ENCODE peak calls at places on chromosomes 12 and 14, in seven cellular contexts. F is prostate gland, L is spleen, O is Calu3, M is K562, E is B cell, Z is kidney epithelial cell. V is an unnamed sample.

GRCh38 chr12:92505373-92506340 is 197.1 kb upstream of the PLEKHG7 start:
- DNase-seq in F (no peak), L (peak), O (peak), M (no peak), E (no peak), Z (no peak), V (peak)

GRCh38 chr12:124696689-124697476 is 129.5 kb upstream of the NCOR2 start:
- DNase-seq in F (no peak), L (no peak), O (peak), M (no peak), E (no peak), Z (no peak), V (no peak)

GRCh38 chr12:32069071-32069470 is 37.6 kb upstream of the BICD1 start:
- DNase-seq in F (no peak), L (no peak), O (no peak), M (no peak), E (no peak), Z (peak), V (no peak)

GRCh38 chr14:68986225-68986624 is 7.1 kb upstream of the ACTN1 start:
- DNase-seq in F (no peak), L (no peak), O (no peak), M (no peak), E (no peak), Z (no peak), V (no peak)

GRCh38 chr14:32559595-32559994 is 230.5 kb downstream of the AKAP6 start:
- DNase-seq in F (no peak), L (no peak), O (no peak), M (no peak), E (no peak), Z (no peak), V (no peak)

GRCh38 chr12:13362260-13362841 is 165.8 kb downstream of the EMP1 start:
- DNase-seq in F (peak), L (peak), O (peak), M (peak), E (peak), Z (peak), V (peak)

GRCh38 chr14:35404496-35405303 is at the start of gene NFKBIA:
- DNase-seq in F (peak), L (peak), O (peak), M (peak), E (peak), Z (peak), V (peak)

GRCh38 chr12:129075451-129076208 is 222.4 kb downstream of the GLT1D1 start:
- DNase-seq in F (no peak), L (no peak), O (no peak), M (no peak), E (no peak), Z (no peak), V (no peak)

GRCh38 chr12:7935773-7936581 is at the start of gene SLC2A3:
- DNase-seq in F (no peak), L (no peak), O (no peak), M (peak), E (peak), Z (peak), V (peak)

GRCh38 chr12:42696424-42697149 is 107.0 kb upstream of the PRICKLE1 start:
- DNase-seq in F (no peak), L (no peak), O (no peak), M (no peak), E (no peak), Z (no peak), V (no peak)

GRCh38 chr14:57930241-57930975 is 64.5 kb upstream of the SLC35F4 start:
- DNase-seq in F (no peak), L (no peak), O (no peak), M (no peak), E (no peak), Z (peak), V (no peak)

DNA sequence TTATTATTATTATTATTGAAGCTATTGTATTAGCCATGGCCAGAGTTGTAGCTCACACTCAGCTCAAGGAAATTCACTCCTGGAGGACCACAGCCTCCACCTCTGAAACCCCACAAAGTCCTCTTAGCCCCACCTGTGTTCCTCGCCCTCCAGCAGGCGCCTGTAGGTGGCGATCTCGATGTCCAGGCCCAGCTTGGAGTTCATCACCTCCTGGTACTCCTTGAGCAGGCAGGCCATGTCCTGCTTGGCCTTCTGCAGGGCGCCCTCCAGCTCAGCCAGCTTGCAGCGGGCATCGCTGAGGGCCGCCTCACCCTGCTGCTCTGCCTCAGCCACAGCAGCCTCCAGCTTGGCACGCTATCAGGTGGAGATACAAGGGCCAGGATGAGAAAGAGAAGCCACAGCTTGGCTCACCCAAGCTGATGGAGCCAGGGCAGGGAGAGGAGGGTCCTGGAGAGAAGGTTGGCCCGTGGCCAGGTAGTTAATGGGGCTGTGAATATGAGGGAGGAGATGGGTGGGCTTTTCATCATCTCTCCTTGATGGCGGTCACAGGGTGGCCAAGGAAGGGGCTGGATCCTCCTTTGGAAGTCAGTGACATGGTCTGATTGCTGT is 5.1 kb downstream of the KRT85 start:
- DNase-seq in F (no peak), L (peak), O (no peak), M (peak), E (no peak), Z (no peak), V (no peak)
- TF ChIP-seq CTCF in F (no peak), L (no peak), O (no peak), M (peak), E (no peak), Z (peak), V (no peak)

GRCh38 chr12:61490732-61491498 is 769.3 kb upstream of the USP15 start:
- DNase-seq in F (no peak), L (no peak), O (no peak), M (no peak), E (no peak), Z (no peak), V (no peak)

DNA sequence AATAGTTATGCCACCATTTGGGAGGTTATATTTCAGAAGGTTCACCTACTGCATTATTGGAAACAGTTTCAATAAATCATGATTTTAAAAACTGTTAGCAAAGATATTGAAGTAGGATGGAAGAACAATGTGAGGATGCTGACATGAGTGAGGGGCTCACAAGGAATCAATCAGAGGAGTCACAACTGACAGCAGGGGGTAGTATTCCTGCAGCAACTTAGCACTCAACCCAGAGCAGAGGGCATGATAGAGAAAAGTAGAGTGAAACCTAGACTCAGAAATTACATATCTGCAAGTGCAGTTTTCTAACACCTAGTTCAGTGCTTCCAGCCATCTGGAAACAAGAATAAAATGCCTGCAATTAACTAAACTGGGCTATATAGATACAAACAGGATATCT is 772.5 kb upstream of the USP15 start:
- DNase-seq in F (no peak), L (no peak), O (no peak), M (no peak), E (no peak), Z (no peak), V (no peak)
- TF ChIP-seq CTCF in F (no peak), L (no peak), O (no peak), M (no peak), E (no peak), Z (no peak), V (no peak)

GRCh38 chr12:87866602-87867292 is 162.5 kb downstream of the C12orf50 start:
- DNase-seq in F (no peak), L (no peak), O (peak), M (no peak), E (no peak), Z (no peak), V (peak)
- TF ChIP-seq CTCF in F (no peak), L (no peak), O (peak), M (no peak), E (no peak), Z (peak), V (peak)

DNA sequence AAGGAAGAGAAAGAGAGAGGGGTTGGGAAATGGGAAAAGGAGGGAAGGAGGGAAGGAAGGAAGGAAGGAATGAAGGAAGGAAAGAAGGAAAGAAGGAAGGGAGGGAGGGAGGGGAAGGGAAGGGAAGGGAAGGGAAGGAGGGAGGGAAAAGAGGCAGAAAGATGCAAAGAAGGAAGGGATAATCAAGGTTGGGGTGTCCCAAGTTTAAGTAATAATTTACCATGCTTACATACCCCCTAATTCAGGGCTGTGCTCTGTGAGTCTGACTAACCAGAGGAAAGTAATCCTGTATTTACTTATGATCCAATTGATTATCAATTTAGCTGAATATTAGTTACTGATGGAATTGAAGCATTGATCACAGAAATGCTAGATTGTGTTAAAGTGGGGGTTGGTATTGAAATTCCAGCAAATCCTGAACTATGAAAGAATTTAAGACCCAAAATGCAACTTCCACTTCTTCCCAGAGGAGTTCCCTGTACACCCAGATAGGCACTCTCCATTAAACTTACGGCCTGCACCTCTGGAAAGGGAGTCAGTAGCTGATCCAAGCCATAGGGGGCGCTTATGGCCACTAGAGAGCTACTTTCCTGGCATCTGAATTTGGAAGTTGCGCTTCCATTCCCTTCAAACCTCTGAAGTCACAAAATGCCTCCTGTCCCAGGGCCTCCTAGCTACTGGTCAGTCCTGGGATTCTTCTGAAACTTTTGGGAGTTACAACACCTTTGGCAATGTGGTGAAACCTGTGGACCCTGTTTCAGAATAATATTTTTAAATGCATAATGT is 162.7 kb upstream of the PWP1 start:
- DNase-seq in F (no peak), L (no peak), O (no peak), M (peak), E (no peak), Z (no peak), V (no peak)
- TF ChIP-seq CTCF in F (no peak), L (no peak), O (no peak), M (peak), E (no peak), Z (peak), V (no peak)

GRCh38 chr12:27869567-27869966 is 89.5 kb upstream of the MANSC4 start:
- DNase-seq in F (no peak), L (no peak), O (no peak), M (no peak), E (no peak), Z (no peak), V (no peak)
- TF ChIP-seq CTCF in F (no peak), L (no peak), O (no peak), M (no peak), E (no peak), Z (no peak), V (no peak)

GRCh38 chr14:104151546-104152245 is 13.3 kb downstream of the KIF26A start:
- DNase-seq in F (no peak), L (no peak), O (no peak), M (no peak), E (no peak), Z (no peak), V (no peak)
- TF ChIP-seq CTCF in F (no peak), L (no peak), O (no peak), M (no peak), E (no peak), Z (no peak), V (no peak)

GRCh38 chr14:63991833-63992232 is 139.0 kb downstream of the SYNE2 start:
- DNase-seq in F (no peak), L (no peak), O (no peak), M (no peak), E (no peak), Z (no peak), V (peak)

GRCh38 chr14:63992858-63993257 is 140.1 kb downstream of the SYNE2 start:
- DNase-seq in F (peak), L (no peak), O (no peak), M (no peak), E (no peak), Z (no peak), V (no peak)

GRCh38 chr14:63996016-63996415 is 143.2 kb downstream of the SYNE2 start:
- DNase-seq in F (no peak), L (no peak), O (no peak), M (no peak), E (no peak), Z (no peak), V (no peak)

GRCh38 chr14:63995285-63995684 is 142.5 kb downstream of the SYNE2 start:
- DNase-seq in F (no peak), L (no peak), O (no peak), M (no peak), E (no peak), Z (no peak), V (no peak)

DNA sequence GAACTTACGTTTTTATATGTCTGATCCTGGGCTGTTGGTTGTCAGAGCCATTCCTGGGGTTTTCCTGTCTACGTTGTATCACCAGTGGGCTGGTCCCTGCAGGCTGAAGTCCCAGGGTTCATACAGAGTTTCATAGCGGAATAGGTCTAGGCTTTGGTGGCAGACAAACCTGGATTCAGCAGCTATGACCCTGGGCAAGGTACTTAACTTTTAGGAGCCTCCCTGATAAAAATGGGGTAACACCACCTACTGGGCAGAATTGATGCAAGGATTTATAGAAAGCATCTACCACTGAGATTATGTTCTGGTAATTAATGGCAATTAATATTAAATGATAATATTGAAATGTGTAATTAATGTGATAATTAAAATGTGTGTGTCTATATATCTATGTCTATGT is 141.2 kb downstream of the SYNE2 start:
- DNase-seq in F (no peak), L (no peak), O (no peak), M (no peak), E (no peak), Z (no peak), V (no peak)
- TF ChIP-seq CTCF in F (no peak), L (no peak), O (no peak), M (no peak), E (no peak), Z (peak), V (no peak)

GRCh38 chr14:86035882-86036281 is 505.9 kb downstream of the FLRT2 start:
- DNase-seq in F (no peak), L (no peak), O (no peak), M (peak), E (no peak), Z (no peak), V (peak)
- TF ChIP-seq CTCF in F (no peak), L (peak), O (no peak), M (no peak), E (no peak), Z (peak), V (peak)

GRCh38 chr12:96988919-96989318 is 81.9 kb downstream of the NEDD1 start:
- DNase-seq in F (no peak), L (no peak), O (no peak), M (peak), E (no peak), Z (no peak), V (no peak)

GRCh38 chr12:96982671-96983070 is 75.6 kb downstream of the NEDD1 start:
- DNase-seq in F (no peak), L (no peak), O (no peak), M (no peak), E (no peak), Z (no peak), V (no peak)

GRCh38 chr12:96986883-96987523 is 79.9 kb downstream of the NEDD1 start:
- DNase-seq in F (no peak), L (no peak), O (peak), M (peak), E (no peak), Z (no peak), V (peak)

GRCh38 chr12:96989916-96990315 is 82.9 kb downstream of the NEDD1 start:
- DNase-seq in F (no peak), L (no peak), O (peak), M (peak), E (no peak), Z (no peak), V (no peak)

DNA sequence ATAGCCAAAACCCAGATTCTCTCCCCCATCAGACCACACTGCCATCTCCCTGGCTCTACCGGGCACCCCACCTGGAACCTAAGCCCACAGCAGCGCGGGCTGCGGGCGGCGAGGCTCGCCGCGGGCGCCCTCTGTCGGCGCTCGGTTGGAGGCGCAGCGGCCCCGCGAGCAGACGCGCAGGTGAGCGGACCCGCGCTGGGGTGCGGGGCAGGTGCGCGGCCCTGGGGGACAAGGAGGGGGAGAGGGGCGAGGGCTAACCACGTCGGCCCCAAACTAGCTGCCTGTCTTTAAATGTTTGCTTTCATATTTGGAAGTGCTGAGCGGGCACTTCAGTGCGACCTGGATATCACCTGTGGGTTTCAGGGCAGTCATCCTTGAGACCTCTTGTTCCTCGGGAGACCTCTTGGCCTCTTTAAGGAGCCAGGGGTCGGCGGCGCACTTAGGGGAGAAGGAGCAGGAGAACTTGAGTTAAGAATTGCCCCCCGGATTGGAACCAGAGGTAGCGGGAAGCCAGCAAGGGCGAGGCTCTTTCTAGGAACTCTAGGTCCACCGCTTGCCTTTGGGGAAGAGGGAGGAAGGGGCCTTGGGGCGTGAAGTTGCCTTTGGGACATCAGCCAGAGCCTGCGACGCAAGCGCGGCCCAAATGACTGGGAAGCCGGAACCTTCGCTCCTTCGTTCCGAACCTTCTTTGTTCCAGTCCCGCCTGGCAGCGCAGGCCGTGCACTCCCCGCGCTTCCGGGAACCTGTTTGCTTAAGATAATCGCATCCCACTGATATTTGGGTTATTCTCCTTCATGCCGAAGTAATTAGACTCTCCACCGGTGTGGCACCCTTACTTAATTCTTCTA is 78.7 kb downstream of the NEDD1 start:
- DNase-seq in F (peak), L (peak), O (peak), M (peak), E (peak), Z (no peak), V (peak)
- TF ChIP-seq CTCF in F (peak), L (peak), O (peak), M (peak), E (peak), Z (no peak), V (peak)